ENCODE peak calls at places on chromosomes 3 and 15, in nine cellular contexts. M is tibial nerve, C is fibroblast of lung, G is AG04449, J is lung, S is RWPE1, K is lower lobe of right lung, L is Peyer's patch, I is WTC11. N is an unnamed sample.

GRCh38 chr15:100592898-100593297 is 9.1 kb downstream of the LINS1 start:
- DNase-seq in M (no peak), C (peak; percentile 65), G (peak; percentile 47), J (no peak), S (no peak), K (no peak), L (no peak), I (no peak), N (no peak)

GRCh38 chr15:67700023-67700422 is 125.3 kb upstream of the SKOR1 start:
- DNase-seq in M (no peak), C (peak; percentile 6), G (no peak), J (no peak), S (no peak), K (no peak), L (no peak), I (no peak), N (peak; percentile 35)

GRCh38 chr15:96160269-96160668 is 170.2 kb upstream of the NR2F2 start:
- DNase-seq in M (peak; percentile 43), C (peak; percentile 55), G (no peak), J (peak; percentile 37), S (no peak), K (no peak), L (no peak), I (no peak), N (no peak)

GRCh38 chr3:192824313-192824712 is 93.3 kb downstream of the MB21D2 start:
- DNase-seq in M (no peak), C (no peak), G (no peak), J (no peak), S (no peak), K (no peak), L (no peak), I (no peak), N (no peak)

GRCh38 chr3:8110966-8111798 is 390.4 kb upstream of the LMCD1 start:
- DNase-seq in M (peak; percentile 18), C (peak; percentile 72), G (no peak), J (peak; percentile 64), S (peak; percentile 7), K (no peak), L (peak; percentile 46), I (peak; percentile 78), N (peak; percentile 79)

GRCh38 chr3:138405486-138405885 is 28.9 kb upstream of the ESYT3 start:
- DNase-seq in M (no peak), C (no peak), G (no peak), J (no peak), S (no peak), K (no peak), L (no peak), I (no peak), N (no peak)

GRCh38 chr3:11991751-11992150 is 12.4 kb upstream of the SYN2 start:
- DNase-seq in M (no peak), C (no peak), G (no peak), J (no peak), S (no peak), K (no peak), L (no peak), I (no peak), N (no peak)

GRCh38 chr15:28133281-28133680 is 34.2 kb upstream of the OCA2 start:
- DNase-seq in M (no peak), C (peak; percentile 41), G (no peak), J (no peak), S (no peak), K (no peak), L (no peak), I (no peak), N (no peak)

GRCh38 chr15:47917881-47918280 is 200.6 kb downstream of the SEMA6D start:
- DNase-seq in M (no peak), C (no peak), G (no peak), J (no peak), S (no peak), K (no peak), L (no peak), I (no peak), N (no peak)

GRCh38 chr15:47924381-47924780 is 196.4 kb upstream of the SLC24A5 start:
- DNase-seq in M (no peak), C (no peak), G (no peak), J (no peak), S (no peak), K (no peak), L (no peak), I (no peak), N (no peak)

GRCh38 chr15:47918877-47919276 is 201.6 kb downstream of the SEMA6D start:
- DNase-seq in M (no peak), C (no peak), G (no peak), J (no peak), S (no peak), K (no peak), L (no peak), I (no peak), N (no peak)
- TF ChIP-seq CTCF in M (no peak), C (no peak), G (no peak), J (no peak), S (no peak), K (no peak), L (no peak), I (no peak), N (no peak)

DNA sequence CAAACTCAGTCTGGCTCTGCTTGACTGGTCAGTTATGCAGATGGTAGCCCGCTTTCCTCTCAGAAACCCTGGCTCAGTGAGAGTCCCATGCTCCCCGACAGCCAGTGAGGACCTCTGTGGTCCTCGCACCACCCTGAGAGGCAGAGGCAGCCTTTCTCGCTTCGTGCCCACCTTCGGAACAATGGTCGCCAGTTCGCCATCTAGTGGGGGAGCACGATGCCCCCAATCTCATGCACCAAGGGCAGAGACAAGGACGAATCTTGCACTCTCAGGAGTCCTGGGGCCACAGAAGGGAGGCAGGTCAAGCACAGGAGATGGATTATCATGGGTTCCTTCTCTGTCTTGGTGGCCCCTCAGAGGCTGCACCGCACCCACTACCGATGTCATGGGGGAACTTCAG is 75.2 kb downstream of the RHCG start:
- DNase-seq in M (no peak), C (no peak), G (no peak), J (no peak), S (no peak), K (no peak), L (no peak), I (no peak), N (no peak)
- TF ChIP-seq CTCF in M (no peak), C (no peak), G (no peak), J (no peak), S (no peak), K (no peak), L (no peak), I (no peak), N (no peak)

DNA sequence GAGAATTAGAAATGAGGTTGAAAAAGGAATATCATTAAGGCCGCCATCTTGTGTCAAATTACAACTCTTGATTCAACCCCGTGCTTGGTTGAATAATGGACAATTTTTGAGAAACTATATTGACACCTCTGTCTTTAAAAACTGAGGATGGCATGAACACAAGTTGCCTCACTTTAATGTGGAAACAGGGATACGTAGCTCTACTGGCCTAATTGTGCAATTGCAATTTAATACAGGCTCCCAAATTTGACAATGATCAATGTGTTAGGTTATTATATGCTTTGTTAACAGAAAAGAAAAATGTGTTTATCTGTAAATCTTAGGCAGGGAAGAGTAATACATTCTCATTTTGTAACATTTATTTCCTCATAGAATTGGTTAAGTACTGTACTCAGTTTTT is 77.1 kb upstream of the MCTP2 start:
- DNase-seq in M (no peak), C (no peak), G (no peak), J (no peak), S (no peak), K (no peak), L (no peak), I (no peak), N (no peak)
- TF ChIP-seq CTCF in M (no peak), C (no peak), G (no peak), J (no peak), S (no peak), K (no peak), L (no peak), I (no peak), N (peak; percentile 32)

GRCh38 chr3:53243165-53243564 is 12.7 kb downstream of the TKT start:
- DNase-seq in M (no peak), C (peak; percentile 65), G (peak; percentile 64), J (no peak), S (no peak), K (peak; percentile 65), L (no peak), I (peak; percentile 39), N (no peak)
- TF ChIP-seq CTCF in M (no peak), C (no peak), G (peak; percentile 1), J (no peak), S (no peak), K (no peak), L (no peak), I (no peak), N (no peak)

GRCh38 chr15:40329804-40330203 is 6.3 kb downstream of the INAFM2 start:
- DNase-seq in M (no peak), C (no peak), G (no peak), J (no peak), S (no peak), K (no peak), L (no peak), I (no peak), N (no peak)

GRCh38 chr15:40327338-40327917 is 3.9 kb downstream of the INAFM2 start:
- DNase-seq in M (no peak), C (no peak), G (no peak), J (no peak), S (no peak), K (no peak), L (no peak), I (no peak), N (no peak)

GRCh38 chr15:40328711-40329240 is 5.3 kb downstream of the INAFM2 start:
- DNase-seq in M (no peak), C (no peak), G (no peak), J (no peak), S (no peak), K (no peak), L (no peak), I (no peak), N (no peak)

GRCh38 chr15:40330368-40330836 is 6.9 kb downstream of the INAFM2 start:
- DNase-seq in M (no peak), C (peak; percentile 63), G (no peak), J (peak; percentile 90), S (no peak), K (peak; percentile 88), L (peak; percentile 58), I (no peak), N (peak; percentile 39)

GRCh38 chr15:40328176-40328575 is 4.7 kb downstream of the INAFM2 start:
- DNase-seq in M (no peak), C (peak; percentile 76), G (peak; percentile 75), J (no peak), S (peak; percentile 66), K (no peak), L (no peak), I (no peak), N (no peak)
- TF ChIP-seq CTCF in M (no peak), C (no peak), G (no peak), J (no peak), S (no peak), K (no peak), L (no peak), I (no peak), N (no peak)

DNA sequence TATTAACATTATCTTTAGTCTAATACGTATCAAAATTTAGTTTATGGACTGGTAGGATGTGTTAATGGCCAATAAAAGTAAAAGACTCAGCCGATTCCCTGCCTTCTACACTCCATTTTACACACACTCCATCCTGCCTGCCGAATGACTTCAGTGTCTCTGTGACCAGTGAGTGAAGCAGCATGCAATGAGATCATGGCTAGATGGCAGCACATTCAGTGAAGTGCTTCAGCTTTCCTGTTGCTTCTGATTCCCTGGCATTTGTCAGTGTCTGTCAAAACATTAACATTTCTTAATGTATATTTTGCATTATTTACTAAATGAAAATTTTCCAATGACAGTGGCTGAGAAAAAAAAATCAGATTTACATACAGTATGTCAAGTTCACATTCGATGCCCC is 412.0 kb downstream of the FHIT start:
- DNase-seq in M (no peak), C (peak; percentile 3), G (no peak), J (no peak), S (no peak), K (no peak), L (no peak), I (no peak), N (peak; percentile 15)
- TF ChIP-seq CTCF in M (no peak), C (no peak), G (no peak), J (no peak), S (no peak), K (no peak), L (no peak), I (no peak), N (peak; percentile 31)

N was measured in PC-3.